ENCODE peak calls at places on chromosomes 7 and 10, in five cellular contexts. One of them, this sample, is unnamed.

GRCh38 chr10:21292763-21293517 is 232.5 kb downstream of the SKIDA1 start:
- DNase-seq in T-helper 17 cell: no peak
- DNase-seq in activated T-cell treated with anti-CD3 and anti-CD28 coated beads, Interleukin-2, amount 50 U/mL, for 4 hours: no peak
- DNase-seq in NCI-H1092: no peak
- DNase-seq in pancreas: peak
- DNase-seq in this sample: no peak

GRCh38 chr7:2864999-2865670 is 21.0 kb upstream of the GNA12 start:
- DNase-seq in T-helper 17 cell: peak
- DNase-seq in activated T-cell treated with anti-CD3 and anti-CD28 coated beads, Interleukin-2, amount 50 U/mL, for 4 hours: peak
- DNase-seq in NCI-H1092: peak
- DNase-seq in pancreas: peak
- DNase-seq in this sample: no peak

GRCh38 chr7:117250801-117251200 is 72.1 kb downstream of the WNT2 start:
- DNase-seq in T-helper 17 cell: no peak
- DNase-seq in activated T-cell treated with anti-CD3 and anti-CD28 coated beads, Interleukin-2, amount 50 U/mL, for 4 hours: no peak
- DNase-seq in NCI-H1092: no peak
- DNase-seq in pancreas: no peak
- DNase-seq in this sample: no peak

GRCh38 chr7:151126500-151127137 is 40.3 kb downstream of the AGAP3 start:
- DNase-seq in T-helper 17 cell: no peak
- DNase-seq in activated T-cell treated with anti-CD3 and anti-CD28 coated beads, Interleukin-2, amount 50 U/mL, for 4 hours: no peak
- DNase-seq in NCI-H1092: no peak
- DNase-seq in pancreas: no peak
- DNase-seq in this sample: no peak

GRCh38 chr7:50355817-50356178 is 51.3 kb downstream of the IKZF1 start:
- DNase-seq in T-helper 17 cell: no peak
- DNase-seq in activated T-cell treated with anti-CD3 and anti-CD28 coated beads, Interleukin-2, amount 50 U/mL, for 4 hours: no peak
- DNase-seq in NCI-H1092: no peak
- DNase-seq in pancreas: no peak
- DNase-seq in this sample: no peak

GRCh38 chr10:9189448-9189847 is 1135.0 kb downstream of the GATA3 start:
- DNase-seq in T-helper 17 cell: no peak
- DNase-seq in activated T-cell treated with anti-CD3 and anti-CD28 coated beads, Interleukin-2, amount 50 U/mL, for 4 hours: no peak
- DNase-seq in NCI-H1092: no peak
- DNase-seq in pancreas: no peak
- DNase-seq in this sample: no peak

GRCh38 chr7:45017253-45017652 is 17.3 kb downstream of the CCM2 start:
- DNase-seq in T-helper 17 cell: no peak
- DNase-seq in activated T-cell treated with anti-CD3 and anti-CD28 coated beads, Interleukin-2, amount 50 U/mL, for 4 hours: no peak
- DNase-seq in NCI-H1092: no peak
- DNase-seq in pancreas: no peak
- DNase-seq in this sample: no peak

GRCh38 chr10:95429639-95430038 is 131.5 kb downstream of the SORBS1 start:
- DNase-seq in T-helper 17 cell: no peak
- DNase-seq in activated T-cell treated with anti-CD3 and anti-CD28 coated beads, Interleukin-2, amount 50 U/mL, for 4 hours: no peak
- DNase-seq in NCI-H1092: no peak
- DNase-seq in pancreas: no peak
- DNase-seq in this sample: no peak

GRCh38 chr10:62268399-62269076 is at the start of gene RTKN2:
- DNase-seq in T-helper 17 cell: peak
- DNase-seq in activated T-cell treated with anti-CD3 and anti-CD28 coated beads, Interleukin-2, amount 50 U/mL, for 4 hours: peak
- DNase-seq in NCI-H1092: peak
- DNase-seq in pancreas: peak
- DNase-seq in this sample: peak

GRCh38 chr10:64529003-64529350 is 1007.8 kb downstream of the REEP3 start:
- DNase-seq in T-helper 17 cell: no peak
- DNase-seq in activated T-cell treated with anti-CD3 and anti-CD28 coated beads, Interleukin-2, amount 50 U/mL, for 4 hours: no peak
- DNase-seq in NCI-H1092: no peak
- DNase-seq in pancreas: no peak
- DNase-seq in this sample: no peak

GRCh38 chr10:73901261-73901660 is 9.7 kb upstream of the PLAU start:
- DNase-seq in T-helper 17 cell: no peak
- DNase-seq in activated T-cell treated with anti-CD3 and anti-CD28 coated beads, Interleukin-2, amount 50 U/mL, for 4 hours: no peak
- DNase-seq in NCI-H1092: no peak
- DNase-seq in pancreas: no peak
- DNase-seq in this sample: no peak

GRCh38 chr7:144873316-144873845 is 37.5 kb upstream of the TPK1 start:
- DNase-seq in T-helper 17 cell: no peak
- DNase-seq in activated T-cell treated with anti-CD3 and anti-CD28 coated beads, Interleukin-2, amount 50 U/mL, for 4 hours: no peak
- DNase-seq in NCI-H1092: no peak
- DNase-seq in pancreas: no peak
- DNase-seq in this sample: no peak

GRCh38 chr10:23088609-23089008 is 6.8 kb upstream of the MSRB2 start:
- DNase-seq in T-helper 17 cell: no peak
- DNase-seq in activated T-cell treated with anti-CD3 and anti-CD28 coated beads, Interleukin-2, amount 50 U/mL, for 4 hours: no peak
- DNase-seq in NCI-H1092: no peak
- DNase-seq in pancreas: no peak
- DNase-seq in this sample: no peak

GRCh38 chr7:68964060-68964459 is 634.2 kb upstream of the AUTS2 start:
- DNase-seq in T-helper 17 cell: no peak
- DNase-seq in activated T-cell treated with anti-CD3 and anti-CD28 coated beads, Interleukin-2, amount 50 U/mL, for 4 hours: no peak
- DNase-seq in NCI-H1092: no peak
- DNase-seq in pancreas: no peak
- DNase-seq in this sample: no peak

GRCh38 chr7:87316846-87317545 is 28.5 kb upstream of the CROT start:
- DNase-seq in T-helper 17 cell: no peak
- DNase-seq in activated T-cell treated with anti-CD3 and anti-CD28 coated beads, Interleukin-2, amount 50 U/mL, for 4 hours: no peak
- DNase-seq in NCI-H1092: no peak
- DNase-seq in pancreas: no peak
- DNase-seq in this sample: no peak

GRCh38 chr10:44023517-44023916 is 361.4 kb downstream of the CXCL12 start:
- DNase-seq in T-helper 17 cell: no peak
- DNase-seq in activated T-cell treated with anti-CD3 and anti-CD28 coated beads, Interleukin-2, amount 50 U/mL, for 4 hours: no peak
- DNase-seq in NCI-H1092: no peak
- DNase-seq in pancreas: no peak
- DNase-seq in this sample: no peak

GRCh38 chr7:5217396-5217795 is 27.4 kb downstream of the WIPI2 start:
- DNase-seq in T-helper 17 cell: no peak
- DNase-seq in activated T-cell treated with anti-CD3 and anti-CD28 coated beads, Interleukin-2, amount 50 U/mL, for 4 hours: no peak
- DNase-seq in NCI-H1092: no peak
- DNase-seq in pancreas: no peak
- DNase-seq in this sample: no peak

GRCh38 chr7:123979876-123980275 is 53.0 kb downstream of the TMEM229A start:
- DNase-seq in T-helper 17 cell: no peak
- DNase-seq in activated T-cell treated with anti-CD3 and anti-CD28 coated beads, Interleukin-2, amount 50 U/mL, for 4 hours: no peak
- DNase-seq in NCI-H1092: no peak
- DNase-seq in pancreas: no peak
- DNase-seq in this sample: no peak

GRCh38 chr7:158353606-158354570 is 233.7 kb downstream of the PTPRN2 start:
- DNase-seq in T-helper 17 cell: no peak
- DNase-seq in activated T-cell treated with anti-CD3 and anti-CD28 coated beads, Interleukin-2, amount 50 U/mL, for 4 hours: no peak
- DNase-seq in NCI-H1092: peak
- DNase-seq in pancreas: no peak
- DNase-seq in this sample: no peak

GRCh38 chr10:28242560-28243204 is 60.2 kb downstream of the MPP7 start:
- DNase-seq in T-helper 17 cell: no peak
- DNase-seq in activated T-cell treated with anti-CD3 and anti-CD28 coated beads, Interleukin-2, amount 50 U/mL, for 4 hours: no peak
- DNase-seq in NCI-H1092: no peak
- DNase-seq in pancreas: no peak
- DNase-seq in this sample: no peak

GRCh38 chr7:40598915-40599314 is 464.1 kb downstream of the SUGCT start:
- DNase-seq in T-helper 17 cell: no peak
- DNase-seq in activated T-cell treated with anti-CD3 and anti-CD28 coated beads, Interleukin-2, amount 50 U/mL, for 4 hours: no peak
- DNase-seq in NCI-H1092: no peak
- DNase-seq in pancreas: no peak
- DNase-seq in this sample: no peak

GRCh38 chr10:124259139-124259825 is 159.4 kb downstream of the OAT start:
- DNase-seq in T-helper 17 cell: no peak
- DNase-seq in activated T-cell treated with anti-CD3 and anti-CD28 coated beads, Interleukin-2, amount 50 U/mL, for 4 hours: no peak
- DNase-seq in NCI-H1092: no peak
- DNase-seq in pancreas: no peak
- DNase-seq in this sample: no peak

GRCh38 chr7:27850531-27850930 is 110.6 kb downstream of the TAX1BP1 start:
- DNase-seq in T-helper 17 cell: no peak
- DNase-seq in activated T-cell treated with anti-CD3 and anti-CD28 coated beads, Interleukin-2, amount 50 U/mL, for 4 hours: no peak
- DNase-seq in NCI-H1092: no peak
- DNase-seq in pancreas: no peak
- DNase-seq in this sample: no peak

GRCh38 chr10:4450981-4451501 is 375.0 kb upstream of the AKR1E2 start:
- DNase-seq in T-helper 17 cell: no peak
- DNase-seq in activated T-cell treated with anti-CD3 and anti-CD28 coated beads, Interleukin-2, amount 50 U/mL, for 4 hours: no peak
- DNase-seq in NCI-H1092: no peak
- DNase-seq in pancreas: no peak
- DNase-seq in this sample: no peak

GRCh38 chr10:95601116-95601719 is 40.0 kb upstream of the SORBS1 start:
- DNase-seq in T-helper 17 cell: peak
- DNase-seq in activated T-cell treated with anti-CD3 and anti-CD28 coated beads, Interleukin-2, amount 50 U/mL, for 4 hours: peak
- DNase-seq in NCI-H1092: peak
- DNase-seq in pancreas: peak
- DNase-seq in this sample: peak

GRCh38 chr7:69638674-69639073 is 40.4 kb downstream of the AUTS2 start:
- DNase-seq in T-helper 17 cell: no peak
- DNase-seq in activated T-cell treated with anti-CD3 and anti-CD28 coated beads, Interleukin-2, amount 50 U/mL, for 4 hours: no peak
- DNase-seq in NCI-H1092: no peak
- DNase-seq in pancreas: no peak
- DNase-seq in this sample: no peak

This sample was measured in NCI-H2107.